ENCODE peak calls at places on chromosome 3, in seven cellular contexts. One of them, this sample, is unnamed. For H3K9me3, the result is how much of the 10 kb centered on the place peaks cover.

GRCh38 chr3:173090492-173090891 is 50.5 kb downstream of the SPATA16 start:
- DNase-seq in ovary: no peak
- DNase-seq in thoracic aorta: no peak
- DNase-seq in sigmoid colon: no peak
- DNase-seq in HepG2: no peak
- DNase-seq in gastrocnemius medialis: no peak
- DNase-seq in uterus: no peak
- DNase-seq in this sample: no peak

GRCh38 chr3:65048151-65048550 is 360.4 kb upstream of the ADAMTS9 start:
- DNase-seq in ovary: no peak
- DNase-seq in thoracic aorta: no peak
- DNase-seq in sigmoid colon: no peak
- DNase-seq in HepG2: no peak
- DNase-seq in gastrocnemius medialis: no peak
- DNase-seq in uterus: no peak
- DNase-seq in this sample: no peak

GRCh38 chr3:46959169-46959515 is 17.4 kb downstream of the CCDC12 start:
- DNase-seq in ovary: no peak
- DNase-seq in thoracic aorta: no peak
- DNase-seq in sigmoid colon: no peak
- DNase-seq in HepG2: no peak
- DNase-seq in gastrocnemius medialis: peak
- DNase-seq in uterus: no peak
- DNase-seq in this sample: no peak

GRCh38 chr3:58191361-58191991 is 19.3 kb downstream of the DNASE1L3 start:
- DNase-seq in ovary: no peak
- DNase-seq in thoracic aorta: no peak
- DNase-seq in sigmoid colon: no peak
- DNase-seq in HepG2: peak
- DNase-seq in gastrocnemius medialis: no peak
- DNase-seq in uterus: no peak
- DNase-seq in this sample: no peak

GRCh38 chr3:4906107-4906621 is 73.1 kb upstream of the BHLHE40 start:
- DNase-seq in ovary: no peak
- DNase-seq in thoracic aorta: no peak
- DNase-seq in sigmoid colon: no peak
- DNase-seq in HepG2: no peak
- DNase-seq in gastrocnemius medialis: no peak
- DNase-seq in uterus: no peak
- DNase-seq in this sample: no peak

GRCh38 chr3:158718490-158719170 is 13.6 kb downstream of the RARRES1 start:
- DNase-seq in ovary: no peak
- DNase-seq in thoracic aorta: no peak
- DNase-seq in sigmoid colon: no peak
- DNase-seq in HepG2: no peak
- DNase-seq in gastrocnemius medialis: no peak
- DNase-seq in uterus: no peak
- DNase-seq in this sample: no peak

GRCh38 chr3:47444103-47444502 is 31.6 kb downstream of the SCAP start:
- DNase-seq in ovary: no peak
- DNase-seq in thoracic aorta: no peak
- DNase-seq in sigmoid colon: no peak
- DNase-seq in HepG2: no peak
- DNase-seq in gastrocnemius medialis: no peak
- DNase-seq in uterus: no peak
- DNase-seq in this sample: no peak

GRCh38 chr3:57199895-57200297 is at the start of gene HESX1:
- DNase-seq in ovary: no peak
- DNase-seq in thoracic aorta: no peak
- DNase-seq in sigmoid colon: no peak
- DNase-seq in HepG2: no peak
- DNase-seq in gastrocnemius medialis: no peak
- DNase-seq in uterus: no peak
- DNase-seq in this sample: no peak

GRCh38 chr3:194009019-194009418 is 126.9 kb upstream of the HES1 start:
- DNase-seq in ovary: no peak
- DNase-seq in thoracic aorta: no peak
- DNase-seq in sigmoid colon: no peak
- DNase-seq in HepG2: no peak
- DNase-seq in gastrocnemius medialis: no peak
- DNase-seq in uterus: no peak
- DNase-seq in this sample: no peak

GRCh38 chr3:193972816-193973215 is 163.1 kb upstream of the HES1 start:
- DNase-seq in ovary: no peak
- DNase-seq in thoracic aorta: no peak
- DNase-seq in sigmoid colon: no peak
- DNase-seq in HepG2: no peak
- DNase-seq in gastrocnemius medialis: no peak
- DNase-seq in uterus: no peak
- DNase-seq in this sample: no peak

GRCh38 chr3:138361561-138361971 is 13.2 kb downstream of the MRAS start:
- DNase-seq in ovary: no peak
- DNase-seq in thoracic aorta: no peak
- DNase-seq in sigmoid colon: peak
- DNase-seq in HepG2: no peak
- DNase-seq in gastrocnemius medialis: no peak
- DNase-seq in uterus: no peak
- DNase-seq in this sample: peak

GRCh38 chr3:134002326-134002725 is 27.4 kb downstream of the SLCO2A1 start:
- DNase-seq in ovary: no peak
- DNase-seq in thoracic aorta: no peak
- DNase-seq in sigmoid colon: no peak
- DNase-seq in HepG2: no peak
- DNase-seq in gastrocnemius medialis: no peak
- DNase-seq in uterus: no peak
- DNase-seq in this sample: no peak

GRCh38 chr3:78427303-78427702 is 1340.5 kb downstream of the ROBO1 start:
- DNase-seq in ovary: no peak
- DNase-seq in thoracic aorta: no peak
- DNase-seq in sigmoid colon: no peak
- DNase-seq in HepG2: no peak
- DNase-seq in gastrocnemius medialis: no peak
- DNase-seq in uterus: no peak
- DNase-seq in this sample: no peak

GRCh38 chr3:39294446-39295183 is 14.8 kb upstream of the CX3CR1 start:
- DNase-seq in ovary: no peak
- DNase-seq in thoracic aorta: no peak
- DNase-seq in sigmoid colon: no peak
- DNase-seq in HepG2: no peak
- DNase-seq in gastrocnemius medialis: no peak
- DNase-seq in uterus: no peak
- DNase-seq in this sample: no peak

GRCh38 chr3:195441476-195441970 is 1.3 kb downstream of the ACAP2 start:
- DNase-seq in ovary: no peak
- DNase-seq in thoracic aorta: no peak
- DNase-seq in sigmoid colon: no peak
- DNase-seq in HepG2: peak
- DNase-seq in gastrocnemius medialis: no peak
- DNase-seq in uterus: no peak
- DNase-seq in this sample: no peak

GRCh38 chr3:97121386-97121785 is 307.0 kb downstream of the EPHA6 start:
- DNase-seq in ovary: no peak
- DNase-seq in thoracic aorta: no peak
- DNase-seq in sigmoid colon: no peak
- DNase-seq in HepG2: no peak
- DNase-seq in gastrocnemius medialis: no peak
- DNase-seq in uterus: no peak
- DNase-seq in this sample: no peak

GRCh38 chr3:136885357-136886213 is 23.6 kb downstream of the NCK1 start:
- DNase-seq in ovary: no peak
- DNase-seq in thoracic aorta: no peak
- DNase-seq in sigmoid colon: no peak
- DNase-seq in HepG2: no peak
- DNase-seq in gastrocnemius medialis: no peak
- DNase-seq in uterus: no peak
- DNase-seq in this sample: no peak

GRCh38 chr3:87997298-87997697 is 61.5 kb downstream of the CGGBP1 start:
- DNase-seq in ovary: no peak
- DNase-seq in thoracic aorta: no peak
- DNase-seq in sigmoid colon: no peak
- DNase-seq in HepG2: no peak
- DNase-seq in gastrocnemius medialis: no peak
- DNase-seq in uterus: no peak
- DNase-seq in this sample: no peak

GRCh38 chr3:12194669-12195161 is 36.0 kb upstream of the TIMP4 start:
- DNase-seq in ovary: no peak
- DNase-seq in thoracic aorta: no peak
- DNase-seq in sigmoid colon: no peak
- DNase-seq in HepG2: peak
- DNase-seq in gastrocnemius medialis: no peak
- DNase-seq in uterus: no peak
- DNase-seq in this sample: no peak

GRCh38 chr3:40741729-40742128 is 217.0 kb downstream of the ZNF621 start:
- DNase-seq in ovary: peak
- DNase-seq in thoracic aorta: no peak
- DNase-seq in sigmoid colon: peak
- DNase-seq in HepG2: no peak
- DNase-seq in gastrocnemius medialis: peak
- DNase-seq in uterus: peak
- DNase-seq in this sample: no peak

GRCh38 chr3:128012050-128012449 is 40.2 kb upstream of the SEC61A1 start:
- DNase-seq in ovary: no peak
- DNase-seq in thoracic aorta: no peak
- DNase-seq in sigmoid colon: no peak
- DNase-seq in HepG2: no peak
- DNase-seq in gastrocnemius medialis: no peak
- DNase-seq in uterus: no peak
- DNase-seq in this sample: no peak

GRCh38 chr3:142963266-142964149 is at the start of gene PAQR9:
- DNase-seq in ovary: no peak
- DNase-seq in thoracic aorta: no peak
- DNase-seq in sigmoid colon: no peak
- DNase-seq in HepG2: peak
- DNase-seq in gastrocnemius medialis: peak
- DNase-seq in uterus: no peak
- DNase-seq in this sample: peak

GRCh38 chr3:191051037-191051436 is 148.0 kb upstream of the OSTN start:
- DNase-seq in ovary: no peak
- DNase-seq in thoracic aorta: no peak
- DNase-seq in sigmoid colon: no peak
- DNase-seq in HepG2: peak
- DNase-seq in gastrocnemius medialis: no peak
- DNase-seq in uterus: no peak
- DNase-seq in this sample: no peak

GRCh38 chr3:98901032-98901464 is 447 bp downstream of the DCBLD2 start:
- DNase-seq in ovary: peak
- DNase-seq in thoracic aorta: no peak
- DNase-seq in sigmoid colon: peak
- DNase-seq in HepG2: peak
- DNase-seq in gastrocnemius medialis: peak
- DNase-seq in uterus: peak
- DNase-seq in this sample: peak

GRCh38 chr3:152879790-152880174 is 44.9 kb downstream of the P2RY1 start:
- DNase-seq in ovary: no peak
- DNase-seq in thoracic aorta: no peak
- DNase-seq in sigmoid colon: no peak
- DNase-seq in HepG2: no peak
- DNase-seq in gastrocnemius medialis: no peak
- DNase-seq in uterus: no peak
- DNase-seq in this sample: no peak

GRCh38 chr3:100710355-100711198 is 1.3 kb downstream of the TFG start:
- DNase-seq in ovary: no peak
- DNase-seq in thoracic aorta: no peak
- DNase-seq in sigmoid colon: no peak
- DNase-seq in HepG2: peak
- DNase-seq in gastrocnemius medialis: peak
- DNase-seq in uterus: no peak
- DNase-seq in this sample: no peak

GRCh38 chr3:9893739-9894138 is 3.3 kb downstream of the JAGN1 start:
- DNase-seq in ovary: no peak
- DNase-seq in thoracic aorta: no peak
- DNase-seq in sigmoid colon: no peak
- DNase-seq in HepG2: no peak
- DNase-seq in gastrocnemius medialis: no peak
- DNase-seq in uterus: no peak
- DNase-seq in this sample: no peak
- H3K4me3 ChIP-seq in ovary: no peak
- H3K4me3 ChIP-seq in thoracic aorta: no peak
- H3K4me3 ChIP-seq in sigmoid colon: no peak
- H3K4me3 ChIP-seq in HepG2: no peak
- H3K4me3 ChIP-seq in gastrocnemius medialis: no peak
- H3K4me3 ChIP-seq in uterus: no peak
- H3K4me3 ChIP-seq in this sample: no peak

GRCh38 chr3:177622982-177623617 is 425.8 kb upstream of the TBL1XR1 start:
- DNase-seq in ovary: no peak
- DNase-seq in thoracic aorta: no peak
- DNase-seq in sigmoid colon: no peak
- DNase-seq in HepG2: no peak
- DNase-seq in gastrocnemius medialis: no peak
- DNase-seq in uterus: no peak
- DNase-seq in this sample: no peak
- H3K9me3 ChIP-seq in ovary: under half
- H3K9me3 ChIP-seq in thoracic aorta: under half
- H3K9me3 ChIP-seq in sigmoid colon: under half
- H3K9me3 ChIP-seq in HepG2: under half
- H3K9me3 ChIP-seq in gastrocnemius medialis: under half
- H3K9me3 ChIP-seq in uterus: under half
- H3K9me3 ChIP-seq in this sample: under half

GRCh38 chr3:120681506-120682038 is 467 bp downstream of the HGD start:
- DNase-seq in ovary: no peak
- DNase-seq in thoracic aorta: no peak
- DNase-seq in sigmoid colon: no peak
- DNase-seq in HepG2: no peak
- DNase-seq in gastrocnemius medialis: no peak
- DNase-seq in uterus: no peak
- DNase-seq in this sample: no peak
- H3K27ac ChIP-seq in ovary: no peak
- H3K27ac ChIP-seq in thoracic aorta: no peak
- H3K27ac ChIP-seq in sigmoid colon: no peak
- H3K27ac ChIP-seq in HepG2: peak
- H3K27ac ChIP-seq in gastrocnemius medialis: no peak
- H3K27ac ChIP-seq in uterus: no peak
- H3K27ac ChIP-seq in this sample: no peak

DNA sequence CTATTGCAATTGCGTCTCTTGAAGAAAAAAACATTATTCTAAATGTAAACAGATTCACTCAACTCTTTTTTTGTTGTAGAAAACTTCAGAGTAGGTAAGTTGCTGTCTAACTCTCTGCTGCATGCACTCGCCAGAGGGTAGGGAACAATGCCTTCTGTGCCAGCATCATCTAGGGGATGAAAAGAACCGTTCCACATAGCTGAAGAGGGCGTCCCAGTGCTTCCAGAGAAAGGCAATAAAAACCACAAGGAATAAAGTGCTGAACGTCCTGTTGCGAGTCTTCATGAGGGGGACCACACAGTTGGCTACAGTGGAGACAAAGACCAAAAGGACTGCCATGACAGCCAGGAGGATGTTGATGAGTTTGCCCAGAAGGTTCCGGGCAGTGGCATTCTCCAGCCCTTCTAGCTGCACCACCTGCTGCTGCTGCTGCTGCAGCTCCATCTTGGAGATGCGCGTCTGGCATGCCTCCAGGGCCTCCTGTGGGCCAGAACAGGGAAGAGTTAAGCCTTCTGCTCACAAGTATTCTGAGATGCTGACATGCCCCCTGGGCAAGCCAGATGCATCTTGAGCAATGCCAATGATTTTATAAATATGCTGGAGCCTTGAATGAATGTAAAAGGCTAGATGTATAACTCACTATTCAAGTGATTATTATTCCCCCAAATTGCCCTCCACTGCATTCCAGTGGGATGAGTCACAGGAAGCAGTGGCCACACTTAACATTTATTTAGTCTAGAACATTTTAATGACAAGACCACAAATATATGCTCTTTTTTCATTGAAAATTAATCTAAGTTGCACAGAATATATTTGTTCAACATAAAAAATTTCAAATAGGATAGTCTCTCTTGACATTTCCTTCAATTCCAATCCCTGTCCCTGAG is 45.1 kb upstream of the PLXND1 start:
- DNase-seq in ovary: peak
- DNase-seq in thoracic aorta: no peak
- DNase-seq in sigmoid colon: no peak
- DNase-seq in HepG2: no peak
- DNase-seq in gastrocnemius medialis: peak
- DNase-seq in uterus: no peak
- DNase-seq in this sample: no peak
- H3K4me3 ChIP-seq in ovary: no peak
- H3K4me3 ChIP-seq in thoracic aorta: no peak
- H3K4me3 ChIP-seq in sigmoid colon: no peak
- H3K4me3 ChIP-seq in HepG2: peak
- H3K4me3 ChIP-seq in gastrocnemius medialis: no peak
- H3K4me3 ChIP-seq in uterus: no peak
- H3K4me3 ChIP-seq in this sample: no peak